ENCODE peak calls at places on chromosome 7, in seven cellular contexts. V is heart left ventricle; F is Panc1; K is ovary; D is effector memory CD4-positive, alpha-beta T cell; S is fibroblast of lung; M is spleen. R is an unnamed sample.

GRCh38 chr7:150612925-150613324 is 19.3 kb downstream of the GIMAP6 start:
- DNase-seq in V (no peak), F (no peak), K (no peak), D (no peak), S (no peak), M (no peak), R (no peak)

GRCh38 chr7:16657656-16658279 is 11.8 kb downstream of the BZW2 start:
- DNase-seq in V (peak; percentile 73), F (no peak), K (no peak), D (no peak), S (peak; percentile 83), M (no peak), R (peak; percentile 76)

GRCh38 chr7:19713676-19714075 is 4.8 kb upstream of the POLR1F start:
- DNase-seq in V (no peak), F (peak; percentile 22), K (no peak), D (peak; percentile 20), S (peak; percentile 39), M (no peak), R (peak; percentile 80)

GRCh38 chr7:17994079-17994478 is 33.6 kb downstream of the PRPS1L1 start:
- DNase-seq in V (no peak), F (no peak), K (no peak), D (no peak), S (no peak), M (no peak), R (no peak)

GRCh38 chr7:40551685-40552576 is 417.1 kb downstream of the SUGCT start:
- DNase-seq in V (no peak), F (no peak), K (no peak), D (no peak), S (peak; percentile 86), M (peak; percentile 74), R (peak; percentile 65)

GRCh38 chr7:26083113-26083512 is 68.9 kb upstream of the NFE2L3 start:
- DNase-seq in V (no peak), F (no peak), K (no peak), D (no peak), S (peak; percentile 70), M (no peak), R (peak; percentile 28)

GRCh38 chr7:25579688-25580075 is 351.4 kb upstream of the NPVF start:
- DNase-seq in V (no peak), F (no peak), K (no peak), D (no peak), S (no peak), M (no peak), R (no peak)

GRCh38 chr7:101119876-101120275 is 7.0 kb upstream of the SERPINE1 start:
- DNase-seq in V (no peak), F (no peak), K (no peak), D (no peak), S (peak; percentile 90), M (no peak), R (no peak)

GRCh38 chr7:85025312-85025756 is 161.5 kb downstream of the SEMA3D start:
- DNase-seq in V (peak; percentile 60), F (no peak), K (no peak), D (no peak), S (peak; percentile 66), M (no peak), R (no peak)

GRCh38 chr7:105890290-105890997 is 14.0 kb upstream of the ATXN7L1 start:
- DNase-seq in V (no peak), F (no peak), K (no peak), D (no peak), S (peak; percentile 72), M (peak; percentile 56), R (no peak)

GRCh38 chr7:136527554-136527953 is 340.9 kb upstream of the CHRM2 start:
- DNase-seq in V (no peak), F (no peak), K (no peak), D (no peak), S (no peak), M (no peak), R (no peak)

GRCh38 chr7:70238171-70238575 is 639.9 kb downstream of the AUTS2 start:
- DNase-seq in V (no peak), F (no peak), K (no peak), D (no peak), S (no peak), M (no peak), R (no peak)

GRCh38 chr7:54831644-54832095 is 72.7 kb upstream of the SEC61G start:
- DNase-seq in V (no peak), F (no peak), K (no peak), D (no peak), S (peak; percentile 50), M (no peak), R (no peak)

GRCh38 chr7:41156268-41156667 is 546.6 kb downstream of the INHBA start:
- DNase-seq in V (no peak), F (no peak), K (no peak), D (no peak), S (peak; percentile 73), M (no peak), R (no peak)

GRCh38 chr7:41508755-41509154 is 194.1 kb downstream of the INHBA start:
- DNase-seq in V (no peak), F (peak; percentile 41), K (no peak), D (no peak), S (no peak), M (no peak), R (no peak)

GRCh38 chr7:149764481-149765398 is 8.6 kb downstream of the ZNF467 start:
- DNase-seq in V (no peak), F (no peak), K (no peak), D (no peak), S (no peak), M (no peak), R (no peak)

GRCh38 chr7:128735433-128735832 is 3.7 kb upstream of the CALU start:
- DNase-seq in V (no peak), F (no peak), K (no peak), D (no peak), S (no peak), M (peak; percentile 85), R (no peak)

GRCh38 chr7:3589756-3590155 is 288.7 kb downstream of the SDK1 start:
- DNase-seq in V (no peak), F (no peak), K (no peak), D (no peak), S (no peak), M (no peak), R (no peak)

GRCh38 chr7:47571355-47572100 is 10.4 kb downstream of the TNS3 start:
- DNase-seq in V (peak; percentile 93), F (no peak), K (peak; percentile 87), D (no peak), S (peak; percentile 97), M (peak; percentile 92), R (peak; percentile 76)

GRCh38 chr7:98556288-98556687 is 60.8 kb upstream of the NPTX2 start:
- DNase-seq in V (no peak), F (no peak), K (no peak), D (no peak), S (no peak), M (peak; percentile 52), R (no peak)

GRCh38 chr7:98555403-98555802 is 61.7 kb upstream of the NPTX2 start:
- DNase-seq in V (no peak), F (no peak), K (no peak), D (no peak), S (no peak), M (peak; percentile 30), R (no peak)

GRCh38 chr7:98551541-98552273 is 65.4 kb upstream of the NPTX2 start:
- DNase-seq in V (no peak), F (no peak), K (no peak), D (no peak), S (no peak), M (no peak), R (no peak)

GRCh38 chr7:98557538-98558031 is 59.5 kb upstream of the NPTX2 start:
- DNase-seq in V (no peak), F (no peak), K (no peak), D (no peak), S (no peak), M (peak; percentile 23), R (no peak)

GRCh38 chr7:98553666-98554065 is 63.4 kb upstream of the NPTX2 start:
- DNase-seq in V (no peak), F (no peak), K (no peak), D (no peak), S (no peak), M (no peak), R (no peak)
- H3K4me3 ChIP-seq in V (no peak overlapping the region), F (no peak overlapping the region), K (no peak overlapping the region), D (no peak overlapping the region), S (no peak overlapping the region), M (no peak overlapping the region), R (no peak overlapping the region)

GRCh38 chr7:2193120-2193519 is 39.6 kb downstream of the MAD1L1 start:
- DNase-seq in V (no peak), F (no peak), K (no peak), D (no peak), S (no peak), M (no peak), R (no peak)
- H3K36me3 ChIP-seq in V (peaks cover 3% of the 10 kb centered on the region), F (no peaks in the 10 kb centered on the region), K (no peaks in the 10 kb centered on the region), D (peaks cover 3% of the 10 kb centered on the region), S (no peaks in the 10 kb centered on the region), M (peaks cover 60% of the 10 kb centered on the region), R (peaks cover 14% of the 10 kb centered on the region)

GRCh38 chr7:67743501-67743900 is 746.9 kb downstream of the TYW1 start:
- DNase-seq in V (no peak), F (no peak), K (no peak), D (no peak), S (no peak), M (no peak), R (no peak)
- H3K27me3 ChIP-seq in V (no peaks in the 10 kb centered on the region), F (no peaks in the 10 kb centered on the region), K (no peaks in the 10 kb centered on the region), D (no peaks in the 10 kb centered on the region), S (no peaks in the 10 kb centered on the region), M (no peaks in the 10 kb centered on the region), R (no peaks in the 10 kb centered on the region)

DNA sequence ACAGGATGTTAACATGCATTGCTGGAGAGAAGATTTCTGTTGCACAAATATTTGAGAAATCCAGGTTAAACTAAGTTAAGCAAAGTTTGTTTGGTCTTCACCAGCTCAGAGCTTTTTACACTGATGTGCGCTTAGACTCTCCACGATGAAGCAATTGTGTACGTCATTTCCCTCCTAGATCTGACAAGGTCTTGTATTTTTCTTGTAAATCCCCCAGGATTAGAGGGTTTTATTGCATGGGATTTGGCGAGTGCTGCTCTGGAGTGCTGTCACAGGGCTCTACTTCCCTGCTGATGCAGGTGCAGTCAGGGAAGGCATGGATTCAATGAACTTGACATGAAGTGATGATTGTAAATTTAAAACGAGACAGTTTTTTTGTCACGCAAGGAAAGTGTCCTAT is 173.3 kb downstream of the PDE1C start:
- DNase-seq in V (no peak), F (no peak), K (no peak), D (no peak), S (no peak), M (no peak), R (peak; percentile 84)
- H3K4me3 ChIP-seq in V (no peak overlapping the region), F (no peak overlapping the region), K (no peak overlapping the region), D (no peak overlapping the region), S (no peak overlapping the region), M (no peak overlapping the region), R (no peak overlapping the region)

DNA sequence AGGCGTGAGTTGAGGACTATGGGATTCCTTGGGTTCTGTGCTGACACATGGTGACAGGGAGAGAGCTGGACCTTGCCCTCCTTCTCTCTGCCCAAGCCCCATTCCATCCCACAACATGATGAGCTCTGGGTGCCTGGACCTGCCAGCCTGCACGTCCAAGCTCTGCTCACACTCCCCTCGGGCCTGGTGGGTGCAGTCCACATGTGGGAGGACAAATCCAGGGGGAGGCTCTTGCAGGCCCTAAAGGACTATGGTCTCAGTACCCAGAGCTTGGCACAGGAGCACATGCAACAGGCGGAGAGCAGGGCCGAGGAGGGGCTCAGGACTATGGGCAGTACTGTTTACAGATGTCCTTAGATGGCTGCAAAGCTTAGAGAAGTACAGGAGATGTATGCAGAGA is 91.4 kb downstream of the CLEC2L start:
- DNase-seq in V (no peak), F (no peak), K (no peak), D (no peak), S (no peak), M (no peak), R (no peak)
- H3K36me3 ChIP-seq in V (peaks cover 90% of the 10 kb centered on the region), F (no peaks in the 10 kb centered on the region), K (no peaks in the 10 kb centered on the region), D (peaks cover 22% of the 10 kb centered on the region), S (peaks cover 2% of the 10 kb centered on the region), M (peaks cover 100% of the 10 kb centered on the region), R (peaks cover 89% of the 10 kb centered on the region)

R was measured in adipocyte.